ENCODE peak calls at places on chromosomes 5 and 9, in seven cellular contexts. One of them, this sample, is unnamed.

GRCh38 chr9:121568541-121569265 is 69.1 kb upstream of the GGTA1 start:
- DNase-seq in myocyte: no peak
- DNase-seq in ELR: peak; percentile 82
- DNase-seq in occipital lobe: peak; percentile 21
- DNase-seq in GM13977: no peak
- DNase-seq in cerebellar cortex: peak; percentile 14
- DNase-seq in activated T-cell treated with anti-CD3 and anti-CD28 coated beads, Interleukin-2, amount 50 U/mL, for 72 hours: no peak
- DNase-seq in this sample: no peak

GRCh38 chr5:73370620-73371583 is 77.7 kb downstream of the FOXD1 start:
- DNase-seq in activated T-cell treated with anti-CD3 and anti-CD28 coated beads, Interleukin-2, amount 50 U/mL, for 72 hours: no peak
- DNase-seq in myocyte: peak; percentile 77
- DNase-seq in GM13977: no peak
- DNase-seq in cerebellar cortex: no peak
- DNase-seq in ELR: peak; percentile 99
- DNase-seq in occipital lobe: no peak
- DNase-seq in this sample: no peak

GRCh38 chr5:65767565-65767964 is 45.6 kb downstream of the NLN start:
- DNase-seq in ELR: no peak
- DNase-seq in occipital lobe: no peak
- DNase-seq in activated T-cell treated with anti-CD3 and anti-CD28 coated beads, Interleukin-2, amount 50 U/mL, for 72 hours: no peak
- DNase-seq in cerebellar cortex: no peak
- DNase-seq in myocyte: no peak
- DNase-seq in GM13977: no peak
- DNase-seq in this sample: no peak

GRCh38 chr5:79938468-79938867 is 52.6 kb downstream of the MTX3 start:
- DNase-seq in occipital lobe: no peak
- DNase-seq in cerebellar cortex: no peak
- DNase-seq in ELR: no peak
- DNase-seq in activated T-cell treated with anti-CD3 and anti-CD28 coated beads, Interleukin-2, amount 50 U/mL, for 72 hours: peak; percentile 78
- DNase-seq in myocyte: no peak
- DNase-seq in GM13977: no peak
- DNase-seq in this sample: no peak

GRCh38 chr5:91474201-91474600 is 91.1 kb upstream of the ARRDC3 start:
- DNase-seq in cerebellar cortex: no peak
- DNase-seq in GM13977: no peak
- DNase-seq in myocyte: peak; percentile 32
- DNase-seq in ELR: no peak
- DNase-seq in activated T-cell treated with anti-CD3 and anti-CD28 coated beads, Interleukin-2, amount 50 U/mL, for 72 hours: no peak
- DNase-seq in occipital lobe: no peak
- DNase-seq in this sample: no peak

GRCh38 chr9:87818308-87818707 is 64.4 kb upstream of the SPATA31E1 start:
- DNase-seq in myocyte: peak; percentile 56
- DNase-seq in ELR: no peak
- DNase-seq in occipital lobe: no peak
- DNase-seq in GM13977: no peak
- DNase-seq in cerebellar cortex: no peak
- DNase-seq in activated T-cell treated with anti-CD3 and anti-CD28 coated beads, Interleukin-2, amount 50 U/mL, for 72 hours: no peak
- DNase-seq in this sample: no peak

GRCh38 chr9:97556721-97557605 is 55.5 kb downstream of the TMOD1 start:
- DNase-seq in myocyte: no peak
- DNase-seq in cerebellar cortex: peak; percentile 46
- DNase-seq in ELR: no peak
- DNase-seq in activated T-cell treated with anti-CD3 and anti-CD28 coated beads, Interleukin-2, amount 50 U/mL, for 72 hours: no peak
- DNase-seq in GM13977: no peak
- DNase-seq in occipital lobe: no peak
- DNase-seq in this sample: no peak

GRCh38 chr5:179832039-179832745 is 11.5 kb downstream of the SQSTM1 start:
- DNase-seq in myocyte: no peak
- DNase-seq in GM13977: no peak
- DNase-seq in cerebellar cortex: no peak
- DNase-seq in occipital lobe: no peak
- DNase-seq in ELR: no peak
- DNase-seq in activated T-cell treated with anti-CD3 and anti-CD28 coated beads, Interleukin-2, amount 50 U/mL, for 72 hours: no peak
- DNase-seq in this sample: no peak

GRCh38 chr9:68706579-68707201 is 1.6 kb downstream of the PIP5K1B start:
- DNase-seq in GM13977: peak; percentile 62
- DNase-seq in activated T-cell treated with anti-CD3 and anti-CD28 coated beads, Interleukin-2, amount 50 U/mL, for 72 hours: no peak
- DNase-seq in cerebellar cortex: peak; percentile 68
- DNase-seq in occipital lobe: peak; percentile 6
- DNase-seq in ELR: no peak
- DNase-seq in myocyte: no peak
- DNase-seq in this sample: peak; percentile 34

GRCh38 chr9:7363777-7364477 is 435.7 kb downstream of the DMAC1 start:
- DNase-seq in myocyte: no peak
- DNase-seq in cerebellar cortex: no peak
- DNase-seq in occipital lobe: no peak
- DNase-seq in GM13977: no peak
- DNase-seq in ELR: no peak
- DNase-seq in activated T-cell treated with anti-CD3 and anti-CD28 coated beads, Interleukin-2, amount 50 U/mL, for 72 hours: no peak
- DNase-seq in this sample: no peak

GRCh38 chr5:178769617-178770290 is 39.3 kb upstream of the ZNF354A start:
- DNase-seq in activated T-cell treated with anti-CD3 and anti-CD28 coated beads, Interleukin-2, amount 50 U/mL, for 72 hours: no peak
- DNase-seq in occipital lobe: no peak
- DNase-seq in cerebellar cortex: no peak
- DNase-seq in GM13977: no peak
- DNase-seq in ELR: no peak
- DNase-seq in myocyte: no peak
- DNase-seq in this sample: no peak

GRCh38 chr5:171676286-171676944 is 109.2 kb upstream of the SMIM23 start:
- DNase-seq in ELR: no peak
- DNase-seq in myocyte: no peak
- DNase-seq in GM13977: no peak
- DNase-seq in activated T-cell treated with anti-CD3 and anti-CD28 coated beads, Interleukin-2, amount 50 U/mL, for 72 hours: no peak
- DNase-seq in occipital lobe: no peak
- DNase-seq in cerebellar cortex: no peak
- DNase-seq in this sample: no peak

GRCh38 chr5:162272417-162272816 is 204.8 kb downstream of the GABRG2 start:
- DNase-seq in occipital lobe: no peak
- DNase-seq in cerebellar cortex: no peak
- DNase-seq in GM13977: no peak
- DNase-seq in ELR: no peak
- DNase-seq in myocyte: no peak
- DNase-seq in activated T-cell treated with anti-CD3 and anti-CD28 coated beads, Interleukin-2, amount 50 U/mL, for 72 hours: no peak
- DNase-seq in this sample: no peak

GRCh38 chr9:68548241-68548640 is 7.6 kb upstream of the TMEM252 start:
- DNase-seq in GM13977: no peak
- DNase-seq in cerebellar cortex: no peak
- DNase-seq in ELR: no peak
- DNase-seq in activated T-cell treated with anti-CD3 and anti-CD28 coated beads, Interleukin-2, amount 50 U/mL, for 72 hours: no peak
- DNase-seq in myocyte: no peak
- DNase-seq in occipital lobe: no peak
- DNase-seq in this sample: no peak

GRCh38 chr5:80035839-80036238 is 691 bp downstream of the THBS4 start:
- DNase-seq in cerebellar cortex: no peak
- DNase-seq in occipital lobe: no peak
- DNase-seq in GM13977: no peak
- DNase-seq in ELR: no peak
- DNase-seq in activated T-cell treated with anti-CD3 and anti-CD28 coated beads, Interleukin-2, amount 50 U/mL, for 72 hours: no peak
- DNase-seq in myocyte: no peak
- DNase-seq in this sample: no peak

GRCh38 chr5:1188464-1188863 is 12.9 kb upstream of the SLC6A19 start:
- DNase-seq in occipital lobe: no peak
- DNase-seq in cerebellar cortex: no peak
- DNase-seq in activated T-cell treated with anti-CD3 and anti-CD28 coated beads, Interleukin-2, amount 50 U/mL, for 72 hours: no peak
- DNase-seq in myocyte: no peak
- DNase-seq in GM13977: no peak
- DNase-seq in ELR: no peak
- DNase-seq in this sample: no peak

GRCh38 chr5:72410896-72411295 is 90.7 kb downstream of the PTCD2 start:
- DNase-seq in ELR: peak; percentile 68
- DNase-seq in activated T-cell treated with anti-CD3 and anti-CD28 coated beads, Interleukin-2, amount 50 U/mL, for 72 hours: no peak
- DNase-seq in GM13977: no peak
- DNase-seq in cerebellar cortex: no peak
- DNase-seq in occipital lobe: no peak
- DNase-seq in myocyte: no peak
- DNase-seq in this sample: no peak

GRCh38 chr9:125593581-125593980 is 113.4 kb downstream of the MAPKAP1 start:
- DNase-seq in occipital lobe: no peak
- DNase-seq in cerebellar cortex: no peak
- DNase-seq in ELR: no peak
- DNase-seq in GM13977: no peak
- DNase-seq in myocyte: no peak
- DNase-seq in activated T-cell treated with anti-CD3 and anti-CD28 coated beads, Interleukin-2, amount 50 U/mL, for 72 hours: no peak
- DNase-seq in this sample: no peak

GRCh38 chr5:58886315-58887207 is 303.7 kb downstream of the RAB3C start:
- DNase-seq in activated T-cell treated with anti-CD3 and anti-CD28 coated beads, Interleukin-2, amount 50 U/mL, for 72 hours: peak; percentile 66
- DNase-seq in myocyte: peak; percentile 79
- DNase-seq in occipital lobe: no peak
- DNase-seq in ELR: peak; percentile 72
- DNase-seq in cerebellar cortex: peak; percentile 67
- DNase-seq in GM13977: peak; percentile 54
- DNase-seq in this sample: peak; percentile 56

GRCh38 chr5:55306641-55307382 is 682 bp downstream of the DHX29 start:
- DNase-seq in activated T-cell treated with anti-CD3 and anti-CD28 coated beads, Interleukin-2, amount 50 U/mL, for 72 hours: no peak
- DNase-seq in myocyte: no peak
- DNase-seq in cerebellar cortex: no peak
- DNase-seq in ELR: peak; percentile 40
- DNase-seq in occipital lobe: no peak
- DNase-seq in GM13977: no peak
- DNase-seq in this sample: no peak

GRCh38 chr5:139271201-139272027 is 22.1 kb upstream of the MATR3 start:
- DNase-seq in cerebellar cortex: no peak
- DNase-seq in GM13977: no peak
- DNase-seq in myocyte: peak; percentile 88
- DNase-seq in ELR: peak; percentile 91
- DNase-seq in activated T-cell treated with anti-CD3 and anti-CD28 coated beads, Interleukin-2, amount 50 U/mL, for 72 hours: no peak
- DNase-seq in occipital lobe: no peak
- DNase-seq in this sample: no peak

GRCh38 chr9:114896344-114896743 is 34.0 kb downstream of the TNFSF8 start:
- DNase-seq in occipital lobe: no peak
- DNase-seq in cerebellar cortex: no peak
- DNase-seq in myocyte: no peak
- DNase-seq in GM13977: no peak
- DNase-seq in activated T-cell treated with anti-CD3 and anti-CD28 coated beads, Interleukin-2, amount 50 U/mL, for 72 hours: no peak
- DNase-seq in ELR: no peak
- DNase-seq in this sample: no peak

GRCh38 chr9:36928210-36928609 is 105.9 kb downstream of the PAX5 start:
- DNase-seq in cerebellar cortex: no peak
- DNase-seq in GM13977: no peak
- DNase-seq in myocyte: no peak
- DNase-seq in activated T-cell treated with anti-CD3 and anti-CD28 coated beads, Interleukin-2, amount 50 U/mL, for 72 hours: no peak
- DNase-seq in ELR: peak; percentile 16
- DNase-seq in occipital lobe: no peak
- DNase-seq in this sample: no peak

GRCh38 chr5:149345892-149346222 is 558 bp downstream of the GRPEL2 start:
- DNase-seq in myocyte: peak; percentile 35
- DNase-seq in GM13977: no peak
- DNase-seq in activated T-cell treated with anti-CD3 and anti-CD28 coated beads, Interleukin-2, amount 50 U/mL, for 72 hours: peak; percentile 23
- DNase-seq in occipital lobe: no peak
- DNase-seq in ELR: peak; percentile 44
- DNase-seq in cerebellar cortex: peak; percentile 24
- DNase-seq in this sample: no peak

GRCh38 chr9:135648494-135649410 is 9.4 kb upstream of the GLT6D1 start:
- DNase-seq in occipital lobe: no peak
- DNase-seq in ELR: no peak
- DNase-seq in GM13977: no peak
- DNase-seq in cerebellar cortex: no peak
- DNase-seq in activated T-cell treated with anti-CD3 and anti-CD28 coated beads, Interleukin-2, amount 50 U/mL, for 72 hours: no peak
- DNase-seq in myocyte: no peak
- DNase-seq in this sample: no peak

This sample was measured in cerebellum.